ENCODE peak calls at places on chromosomes 7 and 10, in eight cellular contexts. R is stimulated activated naive B cell treated with anti-CD40 and anti-IgM and Interleukin-4, amounts not matched to agents 10 μg/mL and 1 μg/mL and 100 μg/mL, for 72 hours; J is AG10803; M is fibroblast of mammary gland; C is NB4; O is Daoy; B is GM19239; K is lung. X is an unnamed sample.

GRCh38 chr10:80184291-80184690 is 21.0 kb downstream of the ANXA11 start:
- DNase-seq in R (no peak), J (no peak), M (no peak), C (peak; percentile 62), O (no peak), B (no peak), K (no peak), X (no peak)

GRCh38 chr7:155653773-155654172 is 9.3 kb downstream of the RBM33 start:
- DNase-seq in R (no peak), J (peak; percentile 82), M (peak; percentile 79), C (peak; percentile 78), O (no peak), B (no peak), K (peak; percentile 74), X (no peak)

GRCh38 chr7:69599879-69600764 is 1.8 kb downstream of the AUTS2 start:
- DNase-seq in R (no peak), J (peak; percentile 22), M (peak; percentile 35), C (peak; percentile 59), O (peak; percentile 40), B (peak; percentile 10), K (no peak), X (no peak)

GRCh38 chr7:128790297-128791037 is 1.3 kb upstream of the CCDC136 start:
- DNase-seq in R (no peak), J (no peak), M (no peak), C (no peak), O (no peak), B (no peak), K (no peak), X (no peak)

GRCh38 chr7:128000854-128001265 is 30.4 kb downstream of the LRRC4 start:
- DNase-seq in R (no peak), J (no peak), M (peak; percentile 30), C (no peak), O (no peak), B (peak; percentile 25), K (no peak), X (no peak)

GRCh38 chr7:147997636-147998035 is 592.9 kb upstream of the C7orf33 start:
- DNase-seq in R (no peak), J (no peak), M (no peak), C (no peak), O (no peak), B (no peak), K (no peak), X (no peak)

GRCh38 chr7:98217623-98218582 is 6.7 kb downstream of the BHLHA15 start:
- DNase-seq in R (peak; percentile 20), J (no peak), M (no peak), C (peak; percentile 84), O (no peak), B (no peak), K (no peak), X (peak; percentile 10)

GRCh38 chr7:28081016-28081415 is 99.6 kb downstream of the JAZF1 start:
- DNase-seq in R (no peak), J (no peak), M (no peak), C (peak; percentile 71), O (peak; percentile 43), B (no peak), K (no peak), X (peak; percentile 37)

GRCh38 chr7:131051304-131051703 is 276.4 kb upstream of the MKLN1 start:
- DNase-seq in R (no peak), J (no peak), M (no peak), C (no peak), O (no peak), B (no peak), K (no peak), X (no peak)

GRCh38 chr10:129332476-129332875 is 134.6 kb upstream of the MGMT start:
- DNase-seq in R (no peak), J (no peak), M (peak; percentile 2), C (peak; percentile 66), O (peak; percentile 34), B (no peak), K (no peak), X (no peak)

GRCh38 chr10:19925064-19925463 is 108.8 kb downstream of the PLXDC2 start:
- DNase-seq in R (no peak), J (no peak), M (no peak), C (no peak), O (no peak), B (no peak), K (no peak), X (no peak)

GRCh38 chr7:73706122-73707044 is 13.1 kb downstream of the STX1A start:
- DNase-seq in R (no peak), J (no peak), M (peak; percentile 48), C (no peak), O (peak; percentile 97), B (no peak), K (no peak), X (no peak)

GRCh38 chr10:103525901-103526300 is 32.4 kb downstream of the NEURL1 start:
- DNase-seq in R (no peak), J (no peak), M (no peak), C (no peak), O (no peak), B (no peak), K (no peak), X (no peak)

GRCh38 chr7:117219485-117219884 is 103.4 kb downstream of the WNT2 start:
- DNase-seq in R (no peak), J (peak; percentile 45), M (peak; percentile 79), C (peak; percentile 27), O (peak; percentile 73), B (no peak), K (no peak), X (no peak)

X was measured in left ventricle myocardium inferior.